ENCODE peak calls at places on chromosomes 4 and X, in five cellular contexts. One of them, this sample, is unnamed.
A peak's percentile ranks its signal among the peaks of the same experiment; 100 is the strongest.

GRCh38 chr4:183182873-183183725 is 84.0 kb downstream of the WWC2 start:
- DNase-seq in NCI-H2029 treated with DMSO at 0.1 percent for 48 hours: peak; percentile 5
- DNase-seq in nephron progenitor cell: peak; percentile 23
- DNase-seq in NCI-H1092 treated with DMSO at 0.1 percent for 48 hours: peak; percentile 64
- DNase-seq in caudate nucleus: no peak
- DNase-seq in this sample: no peak

GRCh38 chr4:40316782-40317635 is 18.1 kb upstream of the CHRNA9 start:
- DNase-seq in NCI-H2029 treated with DMSO at 0.1 percent for 48 hours: no peak
- DNase-seq in nephron progenitor cell: peak; percentile 56
- DNase-seq in NCI-H1092 treated with DMSO at 0.1 percent for 48 hours: no peak
- DNase-seq in caudate nucleus: no peak
- DNase-seq in this sample: no peak

GRCh38 chr4:34679228-34679627 is 1565.1 kb downstream of the ARAP2 start:
- DNase-seq in NCI-H2029 treated with DMSO at 0.1 percent for 48 hours: no peak
- DNase-seq in nephron progenitor cell: no peak
- DNase-seq in NCI-H1092 treated with DMSO at 0.1 percent for 48 hours: no peak
- DNase-seq in caudate nucleus: no peak
- DNase-seq in this sample: no peak

GRCh38 chr4:74742191-74742590 is 52.1 kb downstream of the BTC start:
- DNase-seq in NCI-H2029 treated with DMSO at 0.1 percent for 48 hours: no peak
- DNase-seq in nephron progenitor cell: no peak
- DNase-seq in NCI-H1092 treated with DMSO at 0.1 percent for 48 hours: no peak
- DNase-seq in caudate nucleus: no peak
- DNase-seq in this sample: no peak

GRCh38 chr4:150149381-150149780 is 71.1 kb downstream of the DCLK2 start:
- DNase-seq in NCI-H2029 treated with DMSO at 0.1 percent for 48 hours: no peak
- DNase-seq in nephron progenitor cell: no peak
- DNase-seq in NCI-H1092 treated with DMSO at 0.1 percent for 48 hours: no peak
- DNase-seq in caudate nucleus: no peak
- DNase-seq in this sample: no peak

GRCh38 chr4:89056292-89056952 is 563 bp downstream of the FAM13A start:
- DNase-seq in NCI-H2029 treated with DMSO at 0.1 percent for 48 hours: no peak
- DNase-seq in nephron progenitor cell: no peak
- DNase-seq in NCI-H1092 treated with DMSO at 0.1 percent for 48 hours: no peak
- DNase-seq in caudate nucleus: no peak
- DNase-seq in this sample: no peak

GRCh38 chr4:151624606-151625565 is 135.9 kb downstream of the GATB start:
- DNase-seq in NCI-H2029 treated with DMSO at 0.1 percent for 48 hours: no peak
- DNase-seq in nephron progenitor cell: no peak
- DNase-seq in NCI-H1092 treated with DMSO at 0.1 percent for 48 hours: no peak
- DNase-seq in caudate nucleus: no peak
- DNase-seq in this sample: no peak

GRCh38 chrX:17802756-17803155 is 58.3 kb downstream of the RAI2 start:
- DNase-seq in NCI-H2029 treated with DMSO at 0.1 percent for 48 hours: no peak
- DNase-seq in nephron progenitor cell: no peak
- DNase-seq in NCI-H1092 treated with DMSO at 0.1 percent for 48 hours: no peak
- DNase-seq in caudate nucleus: no peak
- DNase-seq in this sample: no peak

GRCh38 chrX:57453901-57454300 is 137.9 kb upstream of the ZXDB start:
- DNase-seq in NCI-H2029 treated with DMSO at 0.1 percent for 48 hours: no peak
- DNase-seq in nephron progenitor cell: no peak
- DNase-seq in NCI-H1092 treated with DMSO at 0.1 percent for 48 hours: peak; percentile 52
- DNase-seq in caudate nucleus: no peak
- DNase-seq in this sample: peak; percentile 0

GRCh38 chr4:157045507-157046127 is 30.3 kb upstream of the GLRB start:
- DNase-seq in NCI-H2029 treated with DMSO at 0.1 percent for 48 hours: peak; percentile 9
- DNase-seq in nephron progenitor cell: peak; percentile 21
- DNase-seq in NCI-H1092 treated with DMSO at 0.1 percent for 48 hours: peak; percentile 45
- DNase-seq in caudate nucleus: no peak
- DNase-seq in this sample: peak; percentile 30